ENCODE peak calls at places on chromosome 10, in eight cellular contexts. One of them, this sample, is unnamed.

GRCh38 chr10:85666106-85666505 is 700.5 kb downstream of the GRID1 start:
- DNase-seq in MM.1S: peak; percentile 10
- DNase-seq in adrenal gland: no peak
- DNase-seq in mammary epithelial cell: no peak
- DNase-seq in fibroblast of mammary gland: no peak
- DNase-seq in A549: no peak
- DNase-seq in heart left ventricle: no peak
- DNase-seq in BJ: no peak
- DNase-seq in this sample: no peak

GRCh38 chr10:58993480-58994221 is 182.8 kb upstream of the PHYHIPL start:
- DNase-seq in MM.1S: no peak
- DNase-seq in adrenal gland: no peak
- DNase-seq in mammary epithelial cell: no peak
- DNase-seq in fibroblast of mammary gland: no peak
- DNase-seq in A549: no peak
- DNase-seq in heart left ventricle: no peak
- DNase-seq in BJ: no peak
- DNase-seq in this sample: no peak

GRCh38 chr10:13222566-13222965 is 11.6 kb downstream of the UCMA start:
- DNase-seq in MM.1S: no peak
- DNase-seq in adrenal gland: no peak
- DNase-seq in mammary epithelial cell: no peak
- DNase-seq in fibroblast of mammary gland: no peak
- DNase-seq in A549: no peak
- DNase-seq in heart left ventricle: no peak
- DNase-seq in BJ: no peak
- DNase-seq in this sample: no peak

GRCh38 chr10:102646610-102647432 is 2.5 kb downstream of the TRIM8 start:
- DNase-seq in MM.1S: no peak
- DNase-seq in adrenal gland: no peak
- DNase-seq in mammary epithelial cell: no peak
- DNase-seq in fibroblast of mammary gland: peak; percentile 44
- DNase-seq in A549: peak; percentile 43
- DNase-seq in heart left ventricle: peak; percentile 75
- DNase-seq in BJ: no peak
- DNase-seq in this sample: no peak

GRCh38 chr10:734481-734880 is 45.0 kb upstream of the DIP2C start:
- DNase-seq in MM.1S: no peak
- DNase-seq in adrenal gland: no peak
- DNase-seq in mammary epithelial cell: no peak
- DNase-seq in fibroblast of mammary gland: peak; percentile 33
- DNase-seq in A549: no peak
- DNase-seq in heart left ventricle: no peak
- DNase-seq in BJ: peak; percentile 9
- DNase-seq in this sample: no peak

GRCh38 chr10:124172241-124172661 is 78.9 kb upstream of the CHST15 start:
- DNase-seq in MM.1S: no peak
- DNase-seq in adrenal gland: no peak
- DNase-seq in mammary epithelial cell: no peak
- DNase-seq in fibroblast of mammary gland: no peak
- DNase-seq in A549: no peak
- DNase-seq in heart left ventricle: no peak
- DNase-seq in BJ: no peak
- DNase-seq in this sample: no peak

GRCh38 chr10:48782321-48782720 is 97.6 kb downstream of the WDFY4 start:
- DNase-seq in MM.1S: no peak
- DNase-seq in adrenal gland: no peak
- DNase-seq in mammary epithelial cell: no peak
- DNase-seq in fibroblast of mammary gland: no peak
- DNase-seq in A549: no peak
- DNase-seq in heart left ventricle: no peak
- DNase-seq in BJ: no peak
- DNase-seq in this sample: no peak

GRCh38 chr10:43731486-43731885 is 82.8 kb upstream of the ZNF32 start:
- DNase-seq in MM.1S: no peak
- DNase-seq in adrenal gland: no peak
- DNase-seq in mammary epithelial cell: no peak
- DNase-seq in fibroblast of mammary gland: no peak
- DNase-seq in A549: no peak
- DNase-seq in heart left ventricle: no peak
- DNase-seq in BJ: no peak
- DNase-seq in this sample: no peak

GRCh38 chr10:115171392-115171960 is 78.3 kb downstream of the ATRNL1 start:
- DNase-seq in MM.1S: peak; percentile 55
- DNase-seq in adrenal gland: no peak
- DNase-seq in mammary epithelial cell: no peak
- DNase-seq in fibroblast of mammary gland: peak; percentile 4
- DNase-seq in A549: peak; percentile 6
- DNase-seq in heart left ventricle: no peak
- DNase-seq in BJ: no peak
- DNase-seq in this sample: no peak

GRCh38 chr10:48672596-48673255 is 11.9 kb upstream of the WDFY4 start:
- DNase-seq in MM.1S: no peak
- DNase-seq in adrenal gland: no peak
- DNase-seq in mammary epithelial cell: no peak
- DNase-seq in fibroblast of mammary gland: no peak
- DNase-seq in A549: no peak
- DNase-seq in heart left ventricle: no peak
- DNase-seq in BJ: no peak
- DNase-seq in this sample: no peak

GRCh38 chr10:73759512-73760115 is 15.4 kb downstream of the SEC24C start:
- DNase-seq in MM.1S: peak; percentile 93
- DNase-seq in adrenal gland: no peak
- DNase-seq in mammary epithelial cell: no peak
- DNase-seq in fibroblast of mammary gland: no peak
- DNase-seq in A549: no peak
- DNase-seq in heart left ventricle: no peak
- DNase-seq in BJ: no peak
- DNase-seq in this sample: no peak

GRCh38 chr10:133182190-133182589 is 22.2 kb downstream of the KNDC1 start:
- DNase-seq in MM.1S: no peak
- DNase-seq in adrenal gland: no peak
- DNase-seq in mammary epithelial cell: no peak
- DNase-seq in fibroblast of mammary gland: no peak
- DNase-seq in A549: no peak
- DNase-seq in heart left ventricle: no peak
- DNase-seq in BJ: no peak
- DNase-seq in this sample: no peak

DNA sequence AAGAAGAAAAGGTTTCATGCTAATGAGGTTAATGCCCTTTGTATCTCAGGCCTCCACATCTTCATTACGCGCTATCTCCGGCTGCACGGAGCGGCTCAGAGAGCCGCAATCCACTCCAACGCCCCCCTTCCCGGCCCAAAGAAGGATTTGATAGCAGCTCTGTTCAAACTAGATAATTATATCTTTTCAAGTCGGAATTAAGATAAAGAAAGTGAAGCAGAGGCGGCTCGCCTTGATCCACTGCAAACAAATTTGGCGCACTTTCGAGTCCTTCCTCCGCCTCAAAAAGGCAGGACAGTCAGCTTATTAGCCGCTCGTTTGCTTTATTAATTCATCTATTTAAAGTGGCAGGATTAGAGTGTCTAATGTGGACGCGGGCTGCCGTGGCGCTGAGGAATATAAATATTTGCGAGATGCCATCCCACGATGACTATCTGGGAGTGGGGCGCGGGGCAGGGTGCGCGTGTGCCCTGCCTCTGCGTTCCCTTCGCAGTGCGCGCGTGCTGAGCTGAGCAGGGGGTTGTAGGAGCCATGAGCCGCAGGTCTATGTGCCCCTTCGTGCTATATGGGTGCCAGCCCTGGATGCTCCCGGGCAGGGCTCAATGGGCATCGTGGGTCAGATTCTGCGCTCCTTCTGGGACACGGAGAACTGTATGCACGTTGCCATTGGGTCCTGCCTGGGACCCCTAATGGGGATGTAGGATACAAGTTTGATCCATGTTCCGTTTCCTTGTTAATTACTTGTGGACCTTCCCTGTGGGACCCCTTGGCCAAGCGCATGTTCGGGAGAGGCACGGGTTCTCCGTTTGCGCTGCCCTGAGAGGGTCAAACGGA is 9.0 kb downstream of the EMX2 start:
- DNase-seq in MM.1S: no peak
- DNase-seq in adrenal gland: no peak
- DNase-seq in mammary epithelial cell: no peak
- DNase-seq in fibroblast of mammary gland: no peak
- DNase-seq in A549: no peak
- DNase-seq in heart left ventricle: no peak
- DNase-seq in BJ: no peak
- DNase-seq in this sample: no peak
- H3K4me3 ChIP-seq in MM.1S: no peak overlapping the region
- H3K4me3 ChIP-seq in adrenal gland: no peak overlapping the region
- H3K4me3 ChIP-seq in mammary epithelial cell: no peak overlapping the region
- H3K4me3 ChIP-seq in fibroblast of mammary gland: no peak overlapping the region
- H3K4me3 ChIP-seq in A549: no peak overlapping the region
- H3K4me3 ChIP-seq in heart left ventricle: no peak overlapping the region
- H3K4me3 ChIP-seq in BJ: no peak overlapping the region
- H3K4me3 ChIP-seq in this sample: peak overlapping the region; percentile 27

DNA sequence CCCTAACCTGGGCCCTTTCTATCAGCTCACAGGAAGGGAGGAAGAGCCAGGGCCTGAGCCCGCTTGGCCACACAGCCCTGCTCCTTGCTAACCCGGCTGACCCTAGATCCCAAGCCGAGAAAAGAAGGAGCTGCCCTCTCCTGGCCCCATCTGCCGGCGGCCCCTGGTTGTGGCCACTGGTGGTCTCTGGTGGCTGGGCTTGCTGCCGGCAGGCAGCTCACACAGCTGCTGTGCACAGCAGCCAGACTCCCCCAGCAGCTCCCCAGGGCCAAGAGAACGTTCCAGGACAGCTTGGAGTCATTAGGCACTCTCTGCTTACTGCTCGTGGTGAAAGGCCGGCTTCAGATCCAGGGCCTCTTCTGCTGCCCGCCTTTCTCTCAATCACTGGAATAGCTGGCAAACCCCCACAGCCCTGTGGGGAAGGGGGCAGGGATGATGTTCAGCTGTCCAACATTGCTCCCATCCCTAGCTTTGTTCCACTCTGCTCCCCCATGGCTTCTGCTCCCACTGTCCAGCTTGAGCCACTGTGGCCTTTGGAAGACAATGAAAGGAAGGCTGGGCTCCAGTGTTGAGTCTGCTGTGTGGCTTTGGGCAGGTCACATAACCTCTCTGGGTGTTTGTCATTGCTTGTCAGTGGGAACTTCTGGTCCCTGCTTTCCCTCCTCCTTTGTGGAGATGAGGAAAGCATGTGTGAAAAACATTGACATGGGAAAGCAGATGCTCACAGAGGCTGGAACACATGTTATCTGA is 35.4 kb upstream of the COL13A1 start:
- DNase-seq in MM.1S: no peak
- DNase-seq in adrenal gland: no peak
- DNase-seq in mammary epithelial cell: no peak
- DNase-seq in fibroblast of mammary gland: peak; percentile 12
- DNase-seq in A549: no peak
- DNase-seq in heart left ventricle: peak; percentile 30
- DNase-seq in BJ: no peak
- DNase-seq in this sample: no peak
- TF ChIP-seq CTCF in MM.1S: no peak
- TF ChIP-seq CTCF in adrenal gland: no peak
- TF ChIP-seq CTCF in mammary epithelial cell: no peak
- TF ChIP-seq CTCF in fibroblast of mammary gland: no peak
- TF ChIP-seq CTCF in A549: no peak
- TF ChIP-seq CTCF in heart left ventricle: no peak
- TF ChIP-seq CTCF in BJ: no peak
- TF ChIP-seq CTCF in this sample: no peak

GRCh38 chr10:29543715-29544114 is 91.1 kb downstream of the SVIL start:
- DNase-seq in MM.1S: no peak
- DNase-seq in adrenal gland: no peak
- DNase-seq in mammary epithelial cell: no peak
- DNase-seq in fibroblast of mammary gland: no peak
- DNase-seq in A549: no peak
- DNase-seq in heart left ventricle: no peak
- DNase-seq in BJ: no peak
- DNase-seq in this sample: no peak
- H3K4me3 ChIP-seq in MM.1S: no peak overlapping the region
- H3K4me3 ChIP-seq in adrenal gland: no peak overlapping the region
- H3K4me3 ChIP-seq in mammary epithelial cell: no peak overlapping the region
- H3K4me3 ChIP-seq in fibroblast of mammary gland: no peak overlapping the region
- H3K4me3 ChIP-seq in A549: no peak overlapping the region
- H3K4me3 ChIP-seq in heart left ventricle: no peak overlapping the region
- H3K4me3 ChIP-seq in BJ: no peak overlapping the region
- H3K4me3 ChIP-seq in this sample: no peak overlapping the region

DNA sequence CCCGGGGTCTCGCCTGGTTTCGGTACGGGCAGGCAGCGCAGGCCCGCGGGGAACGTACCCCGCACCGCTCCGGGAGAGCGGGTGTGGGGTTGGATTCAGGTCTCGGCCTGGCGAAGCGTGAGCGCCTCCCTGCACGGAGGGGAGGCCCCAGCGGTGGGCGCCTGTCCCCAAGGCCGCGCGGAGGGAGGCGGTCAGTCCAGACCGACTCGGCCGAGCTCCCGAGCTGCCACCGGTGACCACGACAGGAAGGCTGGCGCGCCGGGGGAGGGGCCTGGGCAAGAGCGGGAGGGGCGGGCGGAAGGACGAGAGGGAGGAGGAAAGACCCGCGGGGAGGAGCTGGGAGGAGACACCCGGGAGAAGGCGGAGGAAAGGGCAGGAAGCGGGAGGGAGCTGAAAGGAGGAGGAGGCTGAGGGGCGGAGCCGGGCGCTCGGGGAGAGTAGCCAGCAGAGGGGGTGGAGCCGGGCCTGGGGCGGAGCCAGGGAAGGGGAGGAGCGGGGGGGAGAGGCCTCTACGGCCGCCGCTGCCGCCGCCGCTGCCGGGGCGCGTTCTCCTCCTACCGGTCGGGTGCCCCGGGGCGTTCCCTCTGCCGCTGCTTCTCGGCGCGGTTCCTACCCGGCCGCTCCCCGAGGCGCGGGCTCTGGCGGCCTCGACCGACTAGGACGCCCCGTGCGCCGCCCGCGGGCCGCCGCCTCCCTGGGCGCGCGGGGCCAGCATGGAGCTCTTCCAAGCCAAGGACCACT is at the start of gene INPP5F:
- DNase-seq in MM.1S: peak; percentile 94
- DNase-seq in adrenal gland: peak; percentile 99
- DNase-seq in mammary epithelial cell: peak; percentile 98
- DNase-seq in fibroblast of mammary gland: peak; percentile 95
- DNase-seq in A549: peak; percentile 98
- DNase-seq in heart left ventricle: peak; percentile 100
- DNase-seq in BJ: peak; percentile 82
- DNase-seq in this sample: peak; percentile 73
- TF ChIP-seq CTCF in MM.1S: peak; percentile 11
- TF ChIP-seq CTCF in adrenal gland: no peak
- TF ChIP-seq CTCF in mammary epithelial cell: no peak
- TF ChIP-seq CTCF in fibroblast of mammary gland: no peak
- TF ChIP-seq CTCF in A549: peak; percentile 24
- TF ChIP-seq CTCF in heart left ventricle: peak; percentile 27
- TF ChIP-seq CTCF in BJ: peak; percentile 11
- TF ChIP-seq CTCF in this sample: peak; percentile 36

DNA sequence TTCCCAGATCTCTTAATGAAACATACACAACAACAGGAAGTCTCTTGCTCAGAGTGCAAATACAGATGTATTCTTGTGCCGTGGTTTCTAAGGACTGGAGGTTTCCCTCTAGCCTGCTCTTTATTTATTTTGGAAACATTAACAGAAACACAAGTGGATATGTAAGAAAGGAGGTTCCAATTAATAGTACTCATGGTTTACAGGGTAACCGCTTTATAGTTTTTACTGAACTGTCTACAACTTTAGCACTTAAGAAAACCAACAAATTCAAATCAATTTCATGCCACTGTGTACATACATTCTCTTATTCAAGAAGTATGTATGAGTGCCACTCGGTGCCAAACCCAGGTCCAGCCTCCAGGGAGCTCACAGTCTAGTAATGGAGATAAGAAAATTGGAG is 175.9 kb upstream of the AKR1E2 start:
- DNase-seq in MM.1S: no peak
- DNase-seq in adrenal gland: no peak
- DNase-seq in mammary epithelial cell: no peak
- DNase-seq in fibroblast of mammary gland: peak; percentile 63
- DNase-seq in A549: no peak
- DNase-seq in heart left ventricle: no peak
- DNase-seq in BJ: peak; percentile 47
- DNase-seq in this sample: no peak
- H3K4me3 ChIP-seq in MM.1S: no peak overlapping the region
- H3K4me3 ChIP-seq in adrenal gland: no peak overlapping the region
- H3K4me3 ChIP-seq in mammary epithelial cell: no peak overlapping the region
- H3K4me3 ChIP-seq in fibroblast of mammary gland: no peak overlapping the region
- H3K4me3 ChIP-seq in A549: no peak overlapping the region
- H3K4me3 ChIP-seq in heart left ventricle: no peak overlapping the region
- H3K4me3 ChIP-seq in BJ: no peak overlapping the region
- H3K4me3 ChIP-seq in this sample: no peak overlapping the region